ENCODE peak calls at places on chromosomes 3 and 15, in nine cellular contexts. G, U, A, M, R, L, V, C and J are unnamed samples.

GRCh38 chr3:113606539-113607218 is 74.3 kb downstream of the SIDT1 start:
- DNase-seq in R (peak; percentile 69), L (no peak), G (no peak), A (no peak), U (no peak), C (peak; percentile 89), V (no peak), M (no peak), J (peak; percentile 49)

GRCh38 chr3:126480864-126481263 is 5.2 kb upstream of the ZXDC start:
- DNase-seq in M (no peak), V (peak; percentile 18), C (no peak), A (no peak), G (no peak), U (no peak), L (peak; percentile 34), R (no peak), J (no peak)

GRCh38 chr15:57143511-57144078 is 225.2 kb downstream of the TCF12 start:
- DNase-seq in V (no peak), G (no peak), R (no peak), M (no peak), A (no peak), U (no peak), L (no peak), C (no peak), J (no peak)

GRCh38 chr3:114178770-114179368 is at the start of gene DRD3:
- DNase-seq in M (peak; percentile 64), C (no peak), G (peak; percentile 64), U (no peak), R (no peak), A (peak; percentile 87), L (peak; percentile 60), V (peak; percentile 57), J (peak; percentile 12)

GRCh38 chr15:57305009-57305408 is 71.3 kb upstream of the CGNL1 start:
- DNase-seq in U (no peak), V (no peak), R (no peak), L (no peak), A (no peak), C (no peak), M (no peak), G (no peak), J (no peak)

GRCh38 chr3:188060436-188060835 is 93.5 kb upstream of the LPP start:
- DNase-seq in V (no peak), R (no peak), M (no peak), L (no peak), A (no peak), C (no peak), U (no peak), G (no peak), J (no peak)

GRCh38 chr3:43296565-43296964 is 10.2 kb downstream of the SNRK start:
- DNase-seq in G (peak; percentile 64), A (no peak), V (peak; percentile 52), U (no peak), M (peak; percentile 34), L (peak; percentile 57), C (peak; percentile 58), R (peak; percentile 65), J (peak; percentile 83)

GRCh38 chr3:21825684-21826083 is 74.7 kb upstream of the ZNF385D start:
- DNase-seq in M (no peak), U (no peak), L (no peak), V (no peak), C (no peak), R (no peak), A (peak; percentile 42), G (no peak), J (no peak)

GRCh38 chr3:23567917-23568316 is 237.8 kb upstream of the UBE2E1 start:
- DNase-seq in U (peak; percentile 34), C (no peak), G (peak; percentile 96), M (peak; percentile 77), R (no peak), V (peak; percentile 81), L (peak; percentile 88), A (no peak), J (no peak)

GRCh38 chr15:23628612-23629233 is 18.9 kb downstream of the MAGEL2 start:
- DNase-seq in U (no peak), V (no peak), M (no peak), R (no peak), C (no peak), L (no peak), A (peak; percentile 16), G (no peak), J (no peak)

GRCh38 chr15:89187301-89187700 is 34.1 kb downstream of the RLBP1 start:
- DNase-seq in M (no peak), G (no peak), U (no peak), C (no peak), L (no peak), R (no peak), V (no peak), A (no peak), J (no peak)

GRCh38 chr15:67080118-67080899 is 14.9 kb downstream of the SMAD3 start:
- DNase-seq in V (peak; percentile 92), L (peak; percentile 90), G (peak; percentile 84), R (no peak), C (no peak), U (no peak), A (no peak), M (peak; percentile 91), J (no peak)

GRCh38 chr15:93305306-93305705 is 216.3 kb upstream of the RGMA start:
- DNase-seq in A (no peak), V (no peak), G (no peak), U (no peak), R (no peak), L (no peak), C (no peak), M (no peak), J (no peak)

GRCh38 chr15:74144153-74144775 is 13.9 kb downstream of the ISLR2 start:
- DNase-seq in A (no peak), M (no peak), C (no peak), G (no peak), L (no peak), U (no peak), V (no peak), R (no peak), J (no peak)

GRCh38 chr15:63221346-63221745 is 31.9 kb downstream of the RAB8B start:
- DNase-seq in V (peak; percentile 64), M (peak; percentile 63), C (no peak), A (no peak), G (no peak), U (no peak), L (peak; percentile 66), R (no peak), J (no peak)
- H3K4me3 ChIP-seq in V (no peak overlapping the region), M (no peak overlapping the region), C (no peak overlapping the region), A (no peak overlapping the region), G (no peak overlapping the region), U (no peak overlapping the region), L (no peak overlapping the region), R (no peak overlapping the region), J (no peak overlapping the region)

DNA sequence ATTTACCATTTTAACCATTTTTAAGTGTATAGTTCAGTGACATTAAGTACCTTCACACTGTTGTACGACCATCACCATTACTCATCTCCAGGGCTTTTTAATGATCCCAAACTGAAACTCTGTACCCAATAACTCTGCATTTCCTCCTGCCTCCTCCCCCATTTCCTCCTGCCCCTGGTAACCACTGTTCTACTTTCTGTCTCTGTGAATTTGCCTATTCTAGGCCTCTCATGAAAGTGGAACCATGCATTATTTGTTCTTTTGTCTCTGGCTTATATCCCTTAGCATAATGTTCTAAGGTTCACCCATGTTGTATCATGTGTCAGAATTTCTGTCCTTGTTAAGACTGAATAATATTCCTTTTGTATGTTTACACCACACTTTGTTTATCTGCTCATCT is 154.2 kb downstream of the MECOM start:
- DNase-seq in M (no peak), G (no peak), A (no peak), C (peak; percentile 57), L (no peak), U (no peak), V (no peak), R (no peak), J (no peak)
- H3K4me3 ChIP-seq in M (no peak overlapping the region), G (no peak overlapping the region), A (no peak overlapping the region), C (peak overlapping the region; percentile 7), L (no peak overlapping the region), U (no peak overlapping the region), V (no peak overlapping the region), R (no peak overlapping the region), J (no peak overlapping the region)

GRCh38 chr3:72099331-72100061 is 314.5 kb upstream of the PROK2 start:
- DNase-seq in L (no peak), A (peak; percentile 43), R (no peak), C (peak; percentile 74), G (no peak), U (no peak), M (no peak), V (no peak), J (no peak)
- H3K4me3 ChIP-seq in L (no peak overlapping the region), A (peak overlapping the region; percentile 56), R (no peak overlapping the region), C (peak overlapping the region; percentile 62), G (no peak overlapping the region), U (no peak overlapping the region), M (no peak overlapping the region), V (no peak overlapping the region), J (no peak overlapping the region)

GRCh38 chr15:72155021-72155621 is 36.9 kb downstream of the SENP8 start:
- DNase-seq in C (no peak), R (no peak), M (peak; percentile 60), V (peak; percentile 60), G (no peak), A (no peak), U (peak; percentile 92), L (peak; percentile 39), J (no peak)

GRCh38 chr15:72154316-72154715 is 36.1 kb downstream of the SENP8 start:
- DNase-seq in A (no peak), G (no peak), V (no peak), M (no peak), R (no peak), C (no peak), U (no peak), L (no peak), J (no peak)

GRCh38 chr15:72153269-72153668 is 35.1 kb downstream of the SENP8 start:
- DNase-seq in R (no peak), U (no peak), L (no peak), G (no peak), C (no peak), A (no peak), V (no peak), M (no peak), J (no peak)

GRCh38 chr15:72156928-72157327 is 38.7 kb downstream of the SENP8 start:
- DNase-seq in L (no peak), A (no peak), G (no peak), U (no peak), M (no peak), R (no peak), C (no peak), V (no peak), J (no peak)

DNA sequence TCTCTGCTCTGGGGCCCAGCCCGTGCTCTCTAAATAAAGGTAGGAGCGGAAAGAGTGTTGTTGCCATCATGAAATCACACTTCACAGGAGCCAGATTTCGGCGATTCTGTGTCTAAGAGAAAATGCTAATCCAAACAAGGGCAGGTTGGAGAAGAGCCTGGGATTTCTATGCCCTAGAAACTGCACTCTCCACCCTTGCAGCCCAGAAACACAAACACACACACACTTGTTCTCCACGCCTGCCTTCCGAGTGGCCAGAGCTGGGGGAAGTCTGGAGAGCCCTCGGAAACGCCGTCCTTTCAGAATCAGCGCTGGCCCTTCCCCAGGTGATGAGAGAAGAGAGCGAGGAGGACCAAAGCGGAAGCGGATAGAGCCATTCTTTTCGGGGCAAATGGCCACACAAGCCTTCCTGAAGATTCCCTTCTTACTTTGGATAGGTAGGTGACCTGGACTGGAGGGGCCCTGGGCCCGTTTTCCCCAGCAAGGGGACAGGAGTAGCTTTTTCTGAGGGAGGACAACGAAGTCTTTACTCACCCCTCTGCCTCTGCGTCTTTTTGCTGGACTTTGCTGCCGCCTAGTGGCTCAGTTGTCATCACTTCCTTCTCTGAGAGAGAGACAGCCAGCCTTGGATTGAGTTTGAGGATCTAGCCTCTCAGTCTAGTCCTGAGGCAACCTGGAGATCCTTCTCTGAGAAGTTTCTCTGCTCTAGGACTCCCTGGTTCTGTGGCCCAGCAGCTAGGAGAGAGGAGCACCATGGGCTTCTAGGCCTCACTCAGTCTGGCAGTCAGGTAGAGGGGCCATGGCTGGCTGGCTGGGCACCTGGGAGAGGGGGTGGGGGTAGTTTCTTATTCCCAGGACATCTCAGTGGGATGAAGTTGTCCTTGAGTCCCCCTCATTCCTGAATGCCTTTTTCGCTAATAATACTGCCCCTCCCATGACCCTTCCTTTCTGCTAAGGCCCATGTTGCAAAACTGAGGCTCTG is 37.7 kb downstream of the SENP8 start:
- DNase-seq in L (peak; percentile 85), G (peak; percentile 88), C (peak; percentile 83), V (peak; percentile 86), U (peak; percentile 81), M (peak; percentile 88), A (peak; percentile 87), R (peak; percentile 71), J (peak; percentile 69)
- H3K4me3 ChIP-seq in L (peak overlapping the region; percentile 79), G (peak overlapping the region; percentile 64), C (peak overlapping the region; percentile 35), V (peak overlapping the region; percentile 49), U (peak overlapping the region; percentile 4), M (peak overlapping the region; percentile 71), A (no peak overlapping the region), R (peak overlapping the region; percentile 35), J (no peak overlapping the region)